ENCODE peak calls at places on chromosomes 3 and 15, in seven cellular contexts. I is activated naive CD4-positive, alpha-beta T cell; M is breast epithelium; W is bronchial epithelial cell; R is cardiac muscle cell; Q is iPS-NIHi11; J is CD8-positive, alpha-beta memory T cell. N is an unnamed sample.

GRCh38 chr15:67999320-68000100 is 54.6 kb upstream of the PIAS1 start:
- DNase-seq in I (no peak), M (no peak), W (peak), R (no peak), Q (no peak), J (no peak), N (peak)

GRCh38 chr3:142484912-142485435 is 37.1 kb upstream of the XRN1 start:
- DNase-seq in I (no peak), M (no peak), W (no peak), R (no peak), Q (no peak), J (no peak), N (no peak)

GRCh38 chr15:48721061-48721810 is 75.7 kb upstream of the FBN1 start:
- DNase-seq in I (no peak), M (no peak), W (no peak), R (no peak), Q (no peak), J (no peak), N (no peak)

GRCh38 chr3:123027292-123028232 is at the start of gene SEMA5B:
- DNase-seq in I (no peak), M (no peak), W (no peak), R (peak), Q (peak), J (no peak), N (peak)

GRCh38 chr3:177410734-177411133 is 213.5 kb upstream of the TBL1XR1 start:
- DNase-seq in I (no peak), M (no peak), W (no peak), R (no peak), Q (no peak), J (no peak), N (no peak)

GRCh38 chr15:58273104-58273503 is 134.9 kb downstream of the AQP9 start:
- DNase-seq in I (no peak), M (no peak), W (no peak), R (no peak), Q (no peak), J (no peak), N (no peak)

GRCh38 chr3:170614214-170614966 is 28.5 kb upstream of the SLC7A14 start:
- DNase-seq in I (no peak), M (no peak), W (peak), R (no peak), Q (no peak), J (no peak), N (peak)

GRCh38 chr3:160486459-160486869 is 36.9 kb upstream of the TRIM59 start:
- DNase-seq in I (no peak), M (no peak), W (peak), R (peak), Q (no peak), J (no peak), N (peak)

GRCh38 chr3:185824467-185825378 is at the start of gene IGF2BP2:
- DNase-seq in I (peak), M (no peak), W (peak), R (peak), Q (peak), J (peak), N (peak)

GRCh38 chr15:70806992-70807712 is 43.8 kb upstream of the UACA start:
- DNase-seq in I (no peak), M (peak), W (no peak), R (no peak), Q (no peak), J (no peak), N (no peak)

GRCh38 chr3:149367021-149367840 is 10.2 kb downstream of the TM4SF1 start:
- DNase-seq in I (no peak), M (no peak), W (peak), R (no peak), Q (no peak), J (no peak), N (peak)

GRCh38 chr15:69061414-69061842 is 46.9 kb downstream of the NOX5 start:
- DNase-seq in I (no peak), M (no peak), W (no peak), R (no peak), Q (no peak), J (no peak), N (no peak)

GRCh38 chr3:128353991-128354687 is 112.6 kb downstream of the DNAJB8 start:
- DNase-seq in I (no peak), M (no peak), W (no peak), R (peak), Q (no peak), J (no peak), N (no peak)

GRCh38 chr3:164208846-164209245 is 869.5 kb downstream of the SI start:
- DNase-seq in I (no peak), M (no peak), W (no peak), R (no peak), Q (no peak), J (no peak), N (no peak)

GRCh38 chr3:160134964-160135363 is 90.3 kb upstream of the C3orf80 start:
- DNase-seq in I (no peak), M (no peak), W (peak), R (no peak), Q (no peak), J (no peak), N (peak)

GRCh38 chr15:24269923-24270322 is 405.7 kb upstream of the NPAP1 start:
- DNase-seq in I (no peak), M (no peak), W (no peak), R (no peak), Q (no peak), J (no peak), N (no peak)

GRCh38 chr3:69524826-69525225 is 138.9 kb upstream of the FRMD4B start:
- DNase-seq in I (no peak), M (no peak), W (no peak), R (no peak), Q (no peak), J (no peak), N (no peak)

GRCh38 chr15:97790180-97790579 is 170.3 kb upstream of the ARRDC4 start:
- DNase-seq in I (no peak), M (no peak), W (no peak), R (no peak), Q (no peak), J (no peak), N (no peak)

GRCh38 chr3:120908803-120909601 is 997 bp downstream of the STXBP5L start:
- DNase-seq in I (no peak), M (no peak), W (no peak), R (no peak), Q (no peak), J (no peak), N (no peak)

GRCh38 chr3:124519844-124520243 is 210.4 kb upstream of the UMPS start:
- DNase-seq in I (no peak), M (no peak), W (no peak), R (no peak), Q (no peak), J (no peak), N (no peak)

GRCh38 chr3:42148982-42149432 is 57.9 kb downstream of the TRAK1 start:
- DNase-seq in I (no peak), M (peak), W (peak), R (peak), Q (peak), J (no peak), N (peak)

GRCh38 chr15:43286074-43286473 is 19.3 kb upstream of the TGM5 start:
- DNase-seq in I (no peak), M (no peak), W (no peak), R (no peak), Q (no peak), J (no peak), N (no peak)

GRCh38 chr3:184031187-184031792 is at the start of gene HTR3D:
- DNase-seq in I (no peak), M (no peak), W (no peak), R (no peak), Q (peak), J (no peak), N (peak)

GRCh38 chr3:16460886-16461285 is 52.6 kb downstream of the RFTN1 start:
- DNase-seq in I (no peak), M (no peak), W (no peak), R (no peak), Q (no peak), J (no peak), N (no peak)

GRCh38 chr3:107855710-107856109 is 235.1 kb downstream of the CD47 start:
- DNase-seq in I (no peak), M (no peak), W (peak), R (peak), Q (peak), J (no peak), N (peak)

GRCh38 chr3:8563597-8563996 is 62.0 kb downstream of the LMCD1 start:
- DNase-seq in I (no peak), M (no peak), W (no peak), R (no peak), Q (no peak), J (no peak), N (no peak)

GRCh38 chr15:66429117-66429516 is 42.4 kb downstream of the MAP2K1 start:
- DNase-seq in I (no peak), M (no peak), W (no peak), R (no peak), Q (no peak), J (no peak), N (no peak)

GRCh38 chr3:44416031-44417030 is 61.1 kb downstream of the ZNF445 start:
- DNase-seq in I (no peak), M (no peak), W (no peak), R (no peak), Q (no peak), J (no peak), N (no peak)

GRCh38 chr15:89486726-89487050 is 9.7 kb downstream of the RHCG start:
- DNase-seq in I (peak), M (no peak), W (no peak), R (no peak), Q (peak), J (peak), N (peak)

GRCh38 chr15:25858952-25859760 is 4.0 kb downstream of the ATP10A start:
- DNase-seq in I (no peak), M (no peak), W (no peak), R (no peak), Q (no peak), J (no peak), N (no peak)

N was measured in epithelial cell of esophagus.